ENCODE peak calls at places on chromosomes 5 and 9, in nine cellular contexts. D, V, Y, I, L, Z, O, K and G are unnamed samples.
A peak's percentile ranks its signal among the peaks of the same experiment; 100 is the strongest.

GRCh38 chr9:111483862-111484563 is at the start of gene ECPAS:
- DNase-seq in D (peak; percentile 26), V (peak; percentile 29), Y (peak; percentile 82), I (peak; percentile 87), L (peak; percentile 68), Z (peak; percentile 80), O (peak; percentile 93), K (peak; percentile 94), G (peak; percentile 98)

GRCh38 chr5:39518516-39518915 is 93.7 kb upstream of the DAB2 start:
- DNase-seq in D (no peak), V (no peak), Y (no peak), I (peak; percentile 84), L (no peak), Z (no peak), O (peak; percentile 86), K (no peak), G (peak; percentile 5)

GRCh38 chr9:100879884-100880283 is 148.6 kb upstream of the PLPPR1 start:
- DNase-seq in D (no peak), V (no peak), Y (no peak), I (no peak), L (no peak), Z (no peak), O (no peak), K (no peak), G (no peak)

GRCh38 chr9:80619356-80619755 is 1047.6 kb downstream of the TLE4 start:
- DNase-seq in D (no peak), V (no peak), Y (no peak), I (no peak), L (no peak), Z (no peak), O (no peak), K (no peak), G (no peak)

GRCh38 chr9:2583308-2584013 is 38.1 kb upstream of the VLDLR start:
- DNase-seq in D (no peak), V (no peak), Y (no peak), I (no peak), L (no peak), Z (no peak), O (no peak), K (no peak), G (no peak)

GRCh38 chr9:132669636-132670358 is at the start of gene DDX31:
- DNase-seq in D (peak; percentile 69), V (peak; percentile 74), Y (peak; percentile 86), I (peak; percentile 82), L (peak; percentile 88), Z (peak; percentile 72), O (peak; percentile 92), K (peak; percentile 89), G (peak; percentile 95)

GRCh38 chr5:88837222-88837621 is 45.8 kb downstream of the MEF2C start:
- DNase-seq in D (no peak), V (no peak), Y (no peak), I (no peak), L (no peak), Z (no peak), O (no peak), K (no peak), G (no peak)

GRCh38 chr5:14167211-14167845 is 24.2 kb downstream of the TRIO start:
- DNase-seq in D (no peak), V (no peak), Y (peak; percentile 69), I (peak; percentile 66), L (no peak), Z (no peak), O (no peak), K (peak; percentile 45), G (no peak)

GRCh38 chr5:8019719-8020218 is 150.8 kb downstream of the MTRR start:
- DNase-seq in D (no peak), V (no peak), Y (no peak), I (no peak), L (peak; percentile 17), Z (no peak), O (no peak), K (no peak), G (no peak)

GRCh38 chr9:33263936-33264472 is 504 bp downstream of the BAG1 start:
- DNase-seq in D (peak; percentile 32), V (peak; percentile 11), Y (peak; percentile 41), I (peak; percentile 27), L (peak; percentile 50), Z (peak; percentile 10), O (peak; percentile 72), K (peak; percentile 33), G (peak; percentile 76)

GRCh38 chr9:117074337-117074662 is 340.6 kb downstream of the ASTN2 start:
- DNase-seq in D (no peak), V (no peak), Y (no peak), I (no peak), L (no peak), Z (no peak), O (no peak), K (no peak), G (no peak)

GRCh38 chr9:35945341-35946018 is 12.5 kb downstream of the OR2S2 start:
- DNase-seq in D (peak; percentile 38), V (peak; percentile 51), Y (peak; percentile 76), I (peak; percentile 89), L (peak; percentile 45), Z (peak; percentile 74), O (peak; percentile 93), K (peak; percentile 73), G (no peak)

GRCh38 chr9:87543251-87543650 is 45.6 kb downstream of the DAPK1 start:
- DNase-seq in D (no peak), V (no peak), Y (no peak), I (peak; percentile 4), L (no peak), Z (no peak), O (no peak), K (no peak), G (no peak)

GRCh38 chr5:134656690-134657089 is 8.1 kb downstream of the SEC24A start:
- DNase-seq in D (no peak), V (no peak), Y (no peak), I (no peak), L (no peak), Z (no peak), O (no peak), K (no peak), G (no peak)

GRCh38 chr5:175288048-175288621 is 155.8 kb downstream of the DRD1 start:
- DNase-seq in D (no peak), V (no peak), Y (no peak), I (peak; percentile 72), L (no peak), Z (no peak), O (no peak), K (peak; percentile 93), G (no peak)

GRCh38 chr9:137075275-137075775 is 2.0 kb upstream of the UAP1L1 start:
- DNase-seq in D (no peak), V (no peak), Y (no peak), I (no peak), L (no peak), Z (no peak), O (no peak), K (no peak), G (no peak)

GRCh38 chr5:176789873-176790615 is 20.3 kb upstream of the UNC5A start:
- DNase-seq in D (no peak), V (no peak), Y (no peak), I (peak; percentile 16), L (no peak), Z (no peak), O (no peak), K (no peak), G (peak; percentile 72)

GRCh38 chr9:32348289-32348688 is 36.2 kb upstream of the ACO1 start:
- DNase-seq in D (no peak), V (no peak), Y (no peak), I (no peak), L (no peak), Z (no peak), O (no peak), K (no peak), G (no peak)

GRCh38 chr5:158922816-158923215 is 176.9 kb downstream of the EBF1 start:
- DNase-seq in D (no peak), V (no peak), Y (no peak), I (no peak), L (no peak), Z (no peak), O (no peak), K (no peak), G (no peak)

GRCh38 chr5:163506726-163507125 is 1.3 kb downstream of the MAT2B start:
- DNase-seq in D (no peak), V (no peak), Y (peak; percentile 61), I (peak; percentile 56), L (no peak), Z (no peak), O (peak; percentile 61), K (peak; percentile 45), G (peak; percentile 77)

GRCh38 chr9:98099346-98099745 is 19.7 kb downstream of the TRIM14 start:
- DNase-seq in D (no peak), V (no peak), Y (no peak), I (no peak), L (no peak), Z (no peak), O (no peak), K (no peak), G (no peak)

GRCh38 chr5:149415245-149415967 is 36.3 kb upstream of the IL17B start:
- DNase-seq in D (no peak), V (no peak), Y (no peak), I (peak; percentile 69), L (no peak), Z (no peak), O (no peak), K (no peak), G (no peak)

GRCh38 chr5:115524199-115524598 is 20.4 kb downstream of the FEM1C start:
- DNase-seq in D (no peak), V (no peak), Y (no peak), I (peak; percentile 15), L (no peak), Z (no peak), O (no peak), K (no peak), G (no peak)

GRCh38 chr5:10709933-10710332 is 51.1 kb downstream of the DAP start:
- DNase-seq in D (no peak), V (no peak), Y (no peak), I (no peak), L (no peak), Z (no peak), O (no peak), K (no peak), G (no peak)

GRCh38 chr5:140311011-140311467 is 8.1 kb upstream of the PFDN1 start:
- DNase-seq in D (no peak), V (no peak), Y (peak; percentile 98), I (peak; percentile 94), L (no peak), Z (no peak), O (peak; percentile 70), K (peak; percentile 68), G (peak; percentile 88)

GRCh38 chr5:72656756-72657513 is 149.7 kb upstream of the ZNF366 start:
- DNase-seq in D (no peak), V (no peak), Y (no peak), I (no peak), L (no peak), Z (no peak), O (no peak), K (no peak), G (no peak)

GRCh38 chr5:1748271-1748670 is 51.4 kb downstream of the MRPL36 start:
- DNase-seq in D (no peak), V (no peak), Y (no peak), I (no peak), L (no peak), Z (no peak), O (no peak), K (no peak), G (no peak)

GRCh38 chr9:133658442-133659431 is 22.6 kb downstream of the DBH start:
- DNase-seq in D (no peak), V (no peak), Y (no peak), I (peak; percentile 50), L (no peak), Z (peak; percentile 24), O (peak; percentile 59), K (peak; percentile 82), G (peak; percentile 89)

GRCh38 chr5:150286820-150287219 is 2.8 kb downstream of the CAMK2A start:
- DNase-seq in D (no peak), V (no peak), Y (no peak), I (no peak), L (no peak), Z (no peak), O (no peak), K (no peak), G (peak; percentile 38)

GRCh38 chr9:137272241-137273094 is 5.1 kb upstream of the TOR4A start:
- DNase-seq in D (no peak), V (no peak), Y (no peak), I (no peak), L (no peak), Z (no peak), O (no peak), K (no peak), G (peak; percentile 41)

GRCh38 chr9:73782166-73782565 is 630.5 kb downstream of the ANXA1 start:
- DNase-seq in D (no peak), V (no peak), Y (peak; percentile 3), I (no peak), L (no peak), Z (no peak), O (peak; percentile 85), K (no peak), G (no peak)